ENCODE peak calls at places on chromosomes 1 and 21, in six cellular contexts. One of them, this sample, is unnamed.
A peak's percentile ranks its signal among the peaks of the same experiment; 100 is the strongest.

GRCh38 chr1:46793126-46793525 is 5.7 kb upstream of the CYP4B1 start:
- DNase-seq in A549: no peak
- DNase-seq in endothelial cell of umbilical vein: no peak
- DNase-seq in K562: peak; percentile 6
- DNase-seq in GM12878: no peak
- DNase-seq in HepG2: no peak
- DNase-seq in this sample: no peak

GRCh38 chr1:997728-998050 is 2.2 kb downstream of the HES4 start:
- DNase-seq in A549: no peak
- DNase-seq in endothelial cell of umbilical vein: no peak
- DNase-seq in K562: peak; percentile 14
- DNase-seq in GM12878: no peak
- DNase-seq in HepG2: no peak
- DNase-seq in this sample: no peak

GRCh38 chr1:2232255-2232915 is 4.3 kb downstream of the SKI start:
- DNase-seq in A549: no peak
- DNase-seq in endothelial cell of umbilical vein: no peak
- DNase-seq in K562: peak; percentile 30
- DNase-seq in GM12878: no peak
- DNase-seq in HepG2: peak; percentile 91
- DNase-seq in this sample: no peak

GRCh38 chr1:17404820-17405219 is 32.8 kb downstream of the PADI6 start:
- DNase-seq in A549: no peak
- DNase-seq in endothelial cell of umbilical vein: no peak
- DNase-seq in K562: no peak
- DNase-seq in GM12878: no peak
- DNase-seq in HepG2: no peak
- DNase-seq in this sample: peak; percentile 18

GRCh38 chr21:34691396-34692032 is 22.7 kb downstream of the CLIC6 start:
- DNase-seq in A549: no peak
- DNase-seq in endothelial cell of umbilical vein: no peak
- DNase-seq in K562: no peak
- DNase-seq in GM12878: no peak
- DNase-seq in HepG2: no peak
- DNase-seq in this sample: no peak

GRCh38 chr1:196516373-196516772 is 91.9 kb downstream of the KCNT2 start:
- DNase-seq in A549: no peak
- DNase-seq in endothelial cell of umbilical vein: no peak
- DNase-seq in K562: no peak
- DNase-seq in GM12878: no peak
- DNase-seq in HepG2: no peak
- DNase-seq in this sample: no peak

GRCh38 chr1:234473123-234473522 is 5.9 kb downstream of the TARBP1 start:
- DNase-seq in A549: no peak
- DNase-seq in endothelial cell of umbilical vein: peak; percentile 81
- DNase-seq in K562: no peak
- DNase-seq in GM12878: no peak
- DNase-seq in HepG2: no peak
- DNase-seq in this sample: no peak

GRCh38 chr1:209106861-209107260 is 476.7 kb upstream of the CAMK1G start:
- DNase-seq in A549: no peak
- DNase-seq in endothelial cell of umbilical vein: no peak
- DNase-seq in K562: no peak
- DNase-seq in GM12878: no peak
- DNase-seq in HepG2: no peak
- DNase-seq in this sample: no peak

GRCh38 chr1:111364690-111365089 is 62.8 kb downstream of the OVGP1 start:
- DNase-seq in A549: peak; percentile 1
- DNase-seq in endothelial cell of umbilical vein: peak; percentile 12
- DNase-seq in K562: no peak
- DNase-seq in GM12878: no peak
- DNase-seq in HepG2: peak; percentile 8
- DNase-seq in this sample: no peak

GRCh38 chr1:117436528-117436927 is 69.3 kb downstream of the MAN1A2 start:
- DNase-seq in A549: no peak
- DNase-seq in endothelial cell of umbilical vein: no peak
- DNase-seq in K562: no peak
- DNase-seq in GM12878: no peak
- DNase-seq in HepG2: no peak
- DNase-seq in this sample: no peak

GRCh38 chr1:3504151-3504822 is 49.8 kb downstream of the ARHGEF16 start:
- DNase-seq in A549: peak; percentile 74
- DNase-seq in endothelial cell of umbilical vein: peak; percentile 94
- DNase-seq in K562: no peak
- DNase-seq in GM12878: no peak
- DNase-seq in HepG2: no peak
- DNase-seq in this sample: no peak

GRCh38 chr1:21294266-21295058 is 4.2 kb upstream of the ECE1 start:
- DNase-seq in A549: no peak
- DNase-seq in endothelial cell of umbilical vein: no peak
- DNase-seq in K562: no peak
- DNase-seq in GM12878: peak; percentile 98
- DNase-seq in HepG2: no peak
- DNase-seq in this sample: peak; percentile 79

GRCh38 chr1:50108497-50109073 is at the start of gene ELAVL4:
- DNase-seq in A549: no peak
- DNase-seq in endothelial cell of umbilical vein: no peak
- DNase-seq in K562: no peak
- DNase-seq in GM12878: no peak
- DNase-seq in HepG2: no peak
- DNase-seq in this sample: peak; percentile 55

GRCh38 chr1:15760520-15761211 is 2.1 kb downstream of the FBLIM1 start:
- DNase-seq in A549: no peak
- DNase-seq in endothelial cell of umbilical vein: peak; percentile 86
- DNase-seq in K562: peak; percentile 38
- DNase-seq in GM12878: no peak
- DNase-seq in HepG2: no peak
- DNase-seq in this sample: no peak

GRCh38 chr1:15764890-15765289 is 6.3 kb downstream of the FBLIM1 start:
- DNase-seq in A549: no peak
- DNase-seq in endothelial cell of umbilical vein: no peak
- DNase-seq in K562: no peak
- DNase-seq in GM12878: no peak
- DNase-seq in HepG2: no peak
- DNase-seq in this sample: no peak

GRCh38 chr1:15764269-15764764 is 5.7 kb downstream of the FBLIM1 start:
- DNase-seq in A549: no peak
- DNase-seq in endothelial cell of umbilical vein: no peak
- DNase-seq in K562: peak; percentile 63
- DNase-seq in GM12878: no peak
- DNase-seq in HepG2: no peak
- DNase-seq in this sample: no peak

GRCh38 chr1:15761729-15762128 is 3.1 kb downstream of the FBLIM1 start:
- DNase-seq in A549: no peak
- DNase-seq in endothelial cell of umbilical vein: no peak
- DNase-seq in K562: no peak
- DNase-seq in GM12878: no peak
- DNase-seq in HepG2: no peak
- DNase-seq in this sample: no peak

DNA sequence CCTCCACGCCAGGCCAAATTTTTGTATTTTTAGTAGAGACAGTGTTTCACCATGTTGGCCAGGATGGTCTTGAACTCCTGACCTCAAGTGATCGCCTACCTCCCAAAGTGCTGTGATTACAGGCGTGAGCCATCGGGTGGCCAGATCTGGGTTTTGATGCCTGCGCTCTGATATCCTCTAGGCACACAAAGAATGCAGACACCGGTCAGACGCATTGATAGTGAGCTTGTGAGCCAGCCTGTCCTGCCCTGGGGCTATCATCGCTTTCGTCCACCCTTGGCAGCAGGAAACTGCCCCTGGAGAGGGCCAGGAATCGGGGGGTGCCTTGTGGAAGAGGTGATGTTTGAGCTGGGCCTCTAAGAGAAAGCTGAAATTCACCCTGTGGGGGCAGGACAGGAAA is 4.0 kb downstream of the FBLIM1 start:
- DNase-seq in A549: peak; percentile 41
- DNase-seq in endothelial cell of umbilical vein: no peak
- DNase-seq in K562: no peak
- DNase-seq in GM12878: no peak
- DNase-seq in HepG2: no peak
- DNase-seq in this sample: no peak
- TF ChIP-seq CTCF in A549: no peak
- TF ChIP-seq CTCF in endothelial cell of umbilical vein: no peak
- TF ChIP-seq CTCF in K562: no peak
- TF ChIP-seq CTCF in GM12878: no peak
- TF ChIP-seq CTCF in HepG2: no peak
- TF ChIP-seq CTCF in this sample: no peak

GRCh38 chr1:8689431-8690252 is 127.8 kb downstream of the RERE start:
- DNase-seq in A549: no peak
- DNase-seq in endothelial cell of umbilical vein: no peak
- DNase-seq in K562: no peak
- DNase-seq in GM12878: no peak
- DNase-seq in HepG2: no peak
- DNase-seq in this sample: no peak

GRCh38 chr1:8687539-8687938 is 129.9 kb downstream of the RERE start:
- DNase-seq in A549: no peak
- DNase-seq in endothelial cell of umbilical vein: no peak
- DNase-seq in K562: no peak
- DNase-seq in GM12878: no peak
- DNase-seq in HepG2: no peak
- DNase-seq in this sample: no peak

GRCh38 chr1:8690253-8690525 is 127.3 kb downstream of the RERE start:
- DNase-seq in A549: no peak
- DNase-seq in endothelial cell of umbilical vein: no peak
- DNase-seq in K562: no peak
- DNase-seq in GM12878: no peak
- DNase-seq in HepG2: no peak
- DNase-seq in this sample: no peak

GRCh38 chr1:8684590-8684989 is 132.8 kb downstream of the RERE start:
- DNase-seq in A549: no peak
- DNase-seq in endothelial cell of umbilical vein: peak; percentile 31
- DNase-seq in K562: no peak
- DNase-seq in GM12878: no peak
- DNase-seq in HepG2: no peak
- DNase-seq in this sample: no peak

DNA sequence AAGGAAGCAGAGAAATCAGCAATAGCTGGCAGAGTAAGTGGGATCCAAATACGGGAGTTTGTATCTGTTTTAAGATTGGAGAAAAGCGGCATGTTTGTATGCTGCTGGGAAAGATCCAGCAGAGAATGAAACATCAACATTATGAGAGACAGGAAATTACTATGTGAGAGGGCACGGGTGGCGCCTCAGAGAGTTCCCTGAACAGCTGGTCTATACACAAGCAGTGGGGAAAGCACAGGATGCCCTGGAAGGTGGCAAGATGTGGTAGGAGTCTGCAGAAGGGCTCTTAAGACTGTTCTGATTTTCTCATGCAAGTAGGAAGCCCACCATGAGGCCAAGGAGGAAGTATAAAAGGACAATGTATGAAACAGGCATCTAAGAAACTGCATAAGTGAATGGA is 130.4 kb downstream of the RERE start:
- DNase-seq in A549: no peak
- DNase-seq in endothelial cell of umbilical vein: peak; percentile 95
- DNase-seq in K562: no peak
- DNase-seq in GM12878: no peak
- DNase-seq in HepG2: no peak
- DNase-seq in this sample: no peak
- H3K4me3 ChIP-seq in A549: no peak overlapping the region
- H3K4me3 ChIP-seq in endothelial cell of umbilical vein: no peak overlapping the region
- H3K4me3 ChIP-seq in K562: no peak overlapping the region
- H3K4me3 ChIP-seq in GM12878: no peak overlapping the region
- H3K4me3 ChIP-seq in HepG2: no peak overlapping the region
- H3K4me3 ChIP-seq in this sample: no peak overlapping the region

GRCh38 chr1:94602802-94603625 is 61.5 kb upstream of the F3 start:
- DNase-seq in A549: no peak
- DNase-seq in endothelial cell of umbilical vein: no peak
- DNase-seq in K562: no peak
- DNase-seq in GM12878: no peak
- DNase-seq in HepG2: no peak
- DNase-seq in this sample: no peak

GRCh38 chr1:94600556-94600955 is 59.0 kb upstream of the F3 start:
- DNase-seq in A549: no peak
- DNase-seq in endothelial cell of umbilical vein: no peak
- DNase-seq in K562: no peak
- DNase-seq in GM12878: no peak
- DNase-seq in HepG2: no peak
- DNase-seq in this sample: no peak

GRCh38 chr1:94599090-94599813 is 57.7 kb upstream of the F3 start:
- DNase-seq in A549: peak; percentile 37
- DNase-seq in endothelial cell of umbilical vein: no peak
- DNase-seq in K562: no peak
- DNase-seq in GM12878: no peak
- DNase-seq in HepG2: peak; percentile 43
- DNase-seq in this sample: peak; percentile 33

GRCh38 chr1:94603663-94604062 is 62.1 kb upstream of the F3 start:
- DNase-seq in A549: no peak
- DNase-seq in endothelial cell of umbilical vein: no peak
- DNase-seq in K562: no peak
- DNase-seq in GM12878: no peak
- DNase-seq in HepG2: no peak
- DNase-seq in this sample: no peak

GRCh38 chr1:94602312-94602711 is 60.8 kb upstream of the F3 start:
- DNase-seq in A549: no peak
- DNase-seq in endothelial cell of umbilical vein: no peak
- DNase-seq in K562: no peak
- DNase-seq in GM12878: no peak
- DNase-seq in HepG2: no peak
- DNase-seq in this sample: peak; percentile 100
- TF ChIP-seq MYC in A549: no peak
- TF ChIP-seq MYC in endothelial cell of umbilical vein: no peak
- TF ChIP-seq MYC in K562: no peak
- TF ChIP-seq MYC in GM12878: no peak
- TF ChIP-seq MYC in HepG2: no peak
- TF ChIP-seq MYC in this sample: peak; percentile 58

GRCh38 chr1:6342031-6342430 is 51.5 kb downstream of the ACOT7 start:
- DNase-seq in A549: no peak
- DNase-seq in endothelial cell of umbilical vein: no peak
- DNase-seq in K562: no peak
- DNase-seq in GM12878: no peak
- DNase-seq in HepG2: no peak
- DNase-seq in this sample: peak; percentile 55

GRCh38 chr1:6347641-6348487 is 45.7 kb downstream of the ACOT7 start:
- DNase-seq in A549: peak; percentile 44
- DNase-seq in endothelial cell of umbilical vein: peak; percentile 49
- DNase-seq in K562: peak; percentile 83
- DNase-seq in GM12878: no peak
- DNase-seq in HepG2: peak; percentile 37
- DNase-seq in this sample: peak; percentile 49

GRCh38 chr1:6345460-6345859 is 48.1 kb downstream of the ACOT7 start:
- DNase-seq in A549: no peak
- DNase-seq in endothelial cell of umbilical vein: no peak
- DNase-seq in K562: no peak
- DNase-seq in GM12878: no peak
- DNase-seq in HepG2: no peak
- DNase-seq in this sample: no peak

GRCh38 chr1:6343506-6344405 is 49.8 kb downstream of the ACOT7 start:
- DNase-seq in A549: peak; percentile 89
- DNase-seq in endothelial cell of umbilical vein: peak; percentile 67
- DNase-seq in K562: peak; percentile 77
- DNase-seq in GM12878: no peak
- DNase-seq in HepG2: peak; percentile 50
- DNase-seq in this sample: peak; percentile 72

DNA sequence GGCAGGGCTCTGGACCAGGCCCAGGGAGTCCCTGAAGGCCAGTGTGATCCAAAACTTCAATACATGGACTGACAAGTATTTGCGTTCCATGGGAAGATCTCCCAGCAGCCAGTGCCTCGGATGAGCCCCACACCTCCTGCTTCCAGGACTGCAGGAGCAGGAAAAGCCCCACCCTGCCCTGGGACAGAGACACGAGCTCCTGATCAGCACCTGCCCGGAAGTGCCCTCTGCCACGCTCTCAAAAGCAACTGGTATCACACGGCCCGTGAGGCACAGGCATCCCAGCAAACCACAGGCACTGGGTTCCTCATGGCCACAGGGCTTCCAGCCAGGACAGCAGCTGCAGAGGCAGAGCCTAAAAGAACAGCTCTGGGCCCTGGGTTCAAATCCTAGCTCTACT is 48.6 kb downstream of the ACOT7 start:
- DNase-seq in A549: no peak
- DNase-seq in endothelial cell of umbilical vein: no peak
- DNase-seq in K562: no peak
- DNase-seq in GM12878: no peak
- DNase-seq in HepG2: no peak
- DNase-seq in this sample: no peak
- TF ChIP-seq CTCF in A549: no peak
- TF ChIP-seq CTCF in endothelial cell of umbilical vein: no peak
- TF ChIP-seq CTCF in K562: no peak
- TF ChIP-seq CTCF in GM12878: no peak
- TF ChIP-seq CTCF in HepG2: no peak
- TF ChIP-seq CTCF in this sample: no peak

This sample was measured in NB4.